ENCODE peak calls at places on chromosomes 4 and X, in seven cellular contexts. H is GM06990, M is adipocyte, V is tibial nerve, I is transverse colon, J is tibial artery, C is Peyer's patch. R is an unnamed sample. For H3K27me3, the result is how much of the 10 kb centered on the place peaks cover.

GRCh38 chrX:25300994-25301393 is 285.2 kb upstream of the ARX start:
- DNase-seq in H (no peak), M (no peak), V (no peak), I (no peak), J (no peak), C (no peak), R (no peak)

GRCh38 chr4:118974758-118975157 is 86.1 kb downstream of the SYNPO2 start:
- DNase-seq in H (no peak), M (no peak), V (no peak), I (no peak), J (no peak), C (no peak), R (no peak)

GRCh38 chrX:79259073-79259689 is 108.0 kb downstream of the ITM2A start:
- DNase-seq in H (peak), M (no peak), V (no peak), I (no peak), J (no peak), C (peak), R (no peak)

GRCh38 chr4:131526686-131527085 is 1622.4 kb upstream of the PCDH10 start:
- DNase-seq in H (no peak), M (peak), V (no peak), I (no peak), J (no peak), C (no peak), R (no peak)

GRCh38 chr4:152956650-152957436 is 20.7 kb downstream of the FHDC1 start:
- DNase-seq in H (no peak), M (peak), V (no peak), I (peak), J (no peak), C (no peak), R (no peak)

GRCh38 chrX:54550821-54551220 is 20.8 kb downstream of the GNL3L start:
- DNase-seq in H (no peak), M (no peak), V (no peak), I (no peak), J (no peak), C (no peak), R (no peak)

GRCh38 chrX:24371391-24371972 is 11.0 kb downstream of the SUPT20HL1 start:
- DNase-seq in H (peak), M (peak), V (peak), I (peak), J (no peak), C (peak), R (peak)

GRCh38 chr4:169099775-169100180 is 89.7 kb upstream of the CBR4 start:
- DNase-seq in H (no peak), M (peak), V (no peak), I (no peak), J (no peak), C (no peak), R (no peak)

GRCh38 chr4:185792384-185793146 is 19.4 kb downstream of the SORBS2 start:
- DNase-seq in H (no peak), M (peak), V (no peak), I (no peak), J (no peak), C (no peak), R (no peak)

GRCh38 chr4:35463251-35463952 is 780.9 kb downstream of the ARAP2 start:
- DNase-seq in H (no peak), M (no peak), V (no peak), I (no peak), J (no peak), C (no peak), R (peak)

GRCh38 chr4:182585321-182585720 is 331.9 kb downstream of the DCTD start:
- DNase-seq in H (no peak), M (no peak), V (no peak), I (no peak), J (no peak), C (no peak), R (no peak)

GRCh38 chr4:185380320-185380719 is 15.4 kb downstream of the LRP2BP start:
- DNase-seq in H (no peak), M (no peak), V (no peak), I (no peak), J (no peak), C (no peak), R (no peak)

GRCh38 chr4:16192631-16193483 is 33.4 kb downstream of the TAPT1 start:
- DNase-seq in H (no peak), M (peak), V (no peak), I (no peak), J (no peak), C (no peak), R (no peak)

GRCh38 chr4:95638920-95639501 is 90.2 kb upstream of the UNC5C start:
- DNase-seq in H (no peak), M (peak), V (no peak), I (no peak), J (no peak), C (no peak), R (no peak)

GRCh38 chr4:55321707-55322264 is 24.3 kb upstream of the SRD5A3 start:
- DNase-seq in H (no peak), M (peak), V (peak), I (peak), J (peak), C (peak), R (peak)

GRCh38 chr4:26992657-26993361 is 132.2 kb downstream of the STIM2 start:
- DNase-seq in H (peak), M (peak), V (no peak), I (no peak), J (no peak), C (peak), R (no peak)

GRCh38 chrX:38806054-38806389 is 4.8 kb downstream of the MID1IP1 start:
- DNase-seq in H (no peak), M (peak), V (no peak), I (no peak), J (no peak), C (peak), R (no peak)

GRCh38 chr4:112951362-112951962 is 98.0 kb upstream of the ANK2 start:
- DNase-seq in H (no peak), M (peak), V (no peak), I (no peak), J (no peak), C (no peak), R (no peak)

GRCh38 chr4:126956192-126956897 is 676.4 kb upstream of the INTU start:
- DNase-seq in H (no peak), M (no peak), V (no peak), I (no peak), J (no peak), C (no peak), R (no peak)

GRCh38 chrX:40151211-40152172 is 53.7 kb upstream of the BCOR start:
- DNase-seq in H (no peak), M (no peak), V (no peak), I (no peak), J (no peak), C (no peak), R (no peak)

DNA sequence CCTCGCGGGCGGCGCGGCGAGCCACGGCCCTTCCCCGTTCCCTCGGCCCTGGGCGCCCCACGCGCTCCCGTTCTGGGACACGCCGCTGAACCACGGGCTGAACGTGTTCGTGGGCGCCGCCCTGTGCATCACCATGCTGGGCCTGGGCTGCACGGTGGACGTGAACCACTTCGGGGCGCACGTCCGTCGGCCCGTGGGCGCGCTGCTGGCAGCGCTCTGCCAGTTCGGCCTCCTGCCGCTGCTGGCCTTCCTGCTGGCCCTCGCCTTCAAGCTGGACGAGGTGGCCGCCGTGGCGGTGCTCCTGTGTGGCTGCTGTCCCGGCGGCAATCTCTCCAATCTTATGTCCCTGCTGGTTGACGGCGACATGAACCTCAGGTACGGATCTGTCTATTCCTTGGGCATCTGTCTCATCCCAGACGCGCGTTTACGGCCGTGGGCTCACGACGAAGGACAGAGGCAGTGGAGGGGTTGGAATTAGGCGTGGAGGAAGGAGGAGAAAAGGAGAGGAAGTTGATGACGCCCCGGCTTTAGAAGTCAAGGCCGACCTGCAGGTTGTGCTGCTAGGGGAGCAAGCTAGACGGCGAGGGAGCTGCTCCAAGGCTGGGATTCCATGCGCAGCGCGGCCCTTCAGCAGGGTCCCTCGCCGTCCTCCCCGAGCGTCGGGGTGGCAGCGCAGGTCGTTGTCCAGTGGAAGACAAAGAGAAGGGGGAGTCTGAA is 792 bp downstream of the SLC10A4 start:
- DNase-seq in H (no peak), M (no peak), V (no peak), I (no peak), J (no peak), C (no peak), R (no peak)
- H3K27me3 ChIP-seq in H (under half), M (half or more), V (under half), I (half or more), J (under half), C (under half), R (under half)

DNA sequence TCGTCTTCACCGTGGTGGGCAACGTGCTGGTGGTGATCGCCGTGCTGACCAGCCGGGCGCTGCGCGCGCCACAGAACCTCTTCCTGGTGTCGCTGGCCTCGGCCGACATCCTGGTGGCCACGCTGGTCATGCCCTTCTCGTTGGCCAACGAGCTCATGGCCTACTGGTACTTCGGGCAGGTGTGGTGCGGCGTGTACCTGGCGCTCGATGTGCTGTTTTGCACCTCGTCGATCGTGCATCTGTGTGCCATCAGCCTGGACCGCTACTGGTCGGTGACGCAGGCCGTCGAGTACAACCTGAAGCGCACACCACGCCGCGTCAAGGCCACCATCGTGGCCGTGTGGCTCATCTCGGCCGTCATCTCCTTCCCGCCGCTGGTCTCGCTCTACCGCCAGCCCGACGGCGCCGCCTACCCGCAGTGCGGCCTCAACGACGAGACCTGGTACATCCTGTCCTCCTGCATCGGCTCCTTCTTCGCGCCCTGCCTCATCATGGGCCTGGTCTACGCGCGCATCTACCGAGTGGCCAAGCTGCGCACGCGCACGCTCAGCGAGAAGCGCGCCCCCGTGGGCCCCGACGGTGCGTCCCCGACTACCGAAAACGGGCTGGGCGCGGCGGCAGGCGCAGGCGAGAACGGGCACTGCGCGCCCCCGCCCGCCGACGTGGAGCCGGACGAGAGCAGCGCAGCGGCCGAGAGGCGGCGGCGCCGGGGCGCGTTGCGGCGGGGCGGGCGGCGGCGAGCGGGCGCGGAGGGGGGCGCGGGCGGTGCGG is 791 bp downstream of the ADRA2C start:
- DNase-seq in H (no peak), M (no peak), V (no peak), I (no peak), J (peak), C (no peak), R (no peak)
- H3K4me3 ChIP-seq in H (no peak), M (peak), V (no peak), I (no peak), J (peak), C (peak), R (peak)

DNA sequence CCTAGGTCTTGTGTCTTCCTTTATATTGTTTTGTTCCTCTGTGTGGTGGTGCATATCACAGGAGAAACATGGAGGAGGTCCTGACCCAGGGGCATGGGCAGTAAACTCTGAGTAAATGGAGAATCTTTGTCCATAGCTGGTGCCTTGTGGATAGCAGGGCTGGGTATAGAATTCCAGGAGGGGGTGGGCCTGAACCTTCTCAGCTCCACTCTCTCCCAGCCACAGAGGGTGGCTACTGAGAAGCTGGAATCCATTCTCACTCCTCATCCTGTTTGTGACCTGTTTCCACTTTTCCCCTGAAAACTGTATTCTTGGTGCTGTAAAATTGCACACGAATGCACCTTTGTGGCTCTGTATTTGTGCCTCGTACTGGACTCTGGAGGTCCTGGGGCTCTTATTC is 47.7 kb upstream of the ADRA2C start:
- DNase-seq in H (no peak), M (no peak), V (no peak), I (no peak), J (no peak), C (no peak), R (no peak)
- H3K27me3 ChIP-seq in H (under half), M (half or more), V (under half), I (under half), J (under half), C (under half), R (under half)

GRCh38 chr4:40458683-40459082 is 123.5 kb downstream of the CHRNA9 start:
- DNase-seq in H (no peak), M (no peak), V (no peak), I (no peak), J (no peak), C (no peak), R (no peak)

GRCh38 chr4:40466789-40467188 is 131.7 kb downstream of the CHRNA9 start:
- DNase-seq in H (peak), M (no peak), V (no peak), I (no peak), J (no peak), C (no peak), R (no peak)

GRCh38 chr4:40458109-40458508 is 123.0 kb downstream of the CHRNA9 start:
- DNase-seq in H (peak), M (no peak), V (no peak), I (no peak), J (no peak), C (no peak), R (no peak)

GRCh38 chr4:40462326-40462725 is 127.2 kb downstream of the CHRNA9 start:
- DNase-seq in H (peak), M (no peak), V (no peak), I (no peak), J (no peak), C (no peak), R (no peak)
- H3K4me3 ChIP-seq in H (no peak), M (no peak), V (no peak), I (no peak), J (no peak), C (no peak), R (no peak)

GRCh38 chr4:8725071-8725841 is 132.7 kb downstream of the CPZ start:
- DNase-seq in H (no peak), M (no peak), V (peak), I (peak), J (peak), C (peak), R (no peak)
- H3K27me3 ChIP-seq in H (under half), M (under half), V (under half), I (under half), J (under half), C (under half), R (under half)

GRCh38 chrX:41240504-41240903 is 93.5 kb upstream of the DDX3X start:
- DNase-seq in H (no peak), M (no peak), V (no peak), I (no peak), J (no peak), C (no peak), R (no peak)

GRCh38 chrX:41233988-41234387 is 100.0 kb upstream of the DDX3X start:
- DNase-seq in H (no peak), M (no peak), V (no peak), I (no peak), J (no peak), C (no peak), R (no peak)

GRCh38 chrX:41238543-41238942 is 95.4 kb upstream of the DDX3X start:
- DNase-seq in H (no peak), M (peak), V (no peak), I (no peak), J (no peak), C (no peak), R (no peak)

GRCh38 chrX:41234962-41235361 is 99.0 kb upstream of the DDX3X start:
- DNase-seq in H (no peak), M (no peak), V (no peak), I (no peak), J (no peak), C (no peak), R (no peak)

DNA sequence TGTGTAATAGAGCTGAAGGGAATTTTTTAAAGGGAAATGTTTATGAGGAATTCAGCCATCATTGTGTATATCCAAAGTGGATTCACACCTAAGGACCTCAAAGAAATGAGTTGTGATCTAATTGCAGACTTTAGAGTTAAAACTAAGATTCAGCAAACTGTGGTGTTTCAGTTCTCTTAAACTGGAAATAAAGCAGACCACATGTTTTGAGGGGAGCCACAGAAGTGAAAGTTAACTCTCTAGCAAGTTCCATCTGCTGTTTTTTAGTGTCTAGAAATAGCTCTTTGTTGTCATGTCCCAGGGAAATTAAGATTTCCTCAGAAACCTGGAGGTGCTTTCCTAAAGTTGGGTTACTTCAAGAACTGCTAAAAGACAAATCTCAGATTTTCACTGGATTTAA is 97.3 kb upstream of the DDX3X start:
- DNase-seq in H (peak), M (no peak), V (no peak), I (no peak), J (no peak), C (no peak), R (no peak)
- H3K4me3 ChIP-seq in H (no peak), M (no peak), V (no peak), I (no peak), J (no peak), C (no peak), R (no peak)

R was measured in dorsolateral prefrontal cortex.